ENCODE peak calls at places on chromosomes 12 and 14, in six cellular contexts. V is HCT116, N is PC-3, J is GM23248, K is neural progenitor cell, H is hepatocyte. D is an unnamed sample.

GRCh38 chr12:101038289-101038871 is 171.7 kb downstream of the SLC5A8 start:
- DNase-seq in V (no peak), N (no peak), J (peak; percentile 55), K (no peak), H (no peak), D (no peak)

GRCh38 chr14:68312884-68313725 is 479.8 kb downstream of the ZFP36L1 start:
- DNase-seq in V (no peak), N (no peak), J (no peak), K (peak; percentile 32), H (no peak), D (peak; percentile 14)

GRCh38 chr12:131119936-131120335 is 166.2 kb downstream of the ADGRD1 start:
- DNase-seq in V (no peak), N (no peak), J (no peak), K (no peak), H (no peak), D (no peak)

GRCh38 chr12:108967869-108968540 is 52.9 kb downstream of the SVOP start:
- DNase-seq in V (peak; percentile 40), N (peak; percentile 58), J (peak; percentile 13), K (peak; percentile 47), H (peak; percentile 38), D (peak; percentile 10)

GRCh38 chr14:40218282-40218941 is 786.2 kb upstream of the FBXO33 start:
- DNase-seq in V (no peak), N (peak; percentile 70), J (no peak), K (no peak), H (no peak), D (peak; percentile 17)

GRCh38 chr12:93319523-93320045 is 58.1 kb upstream of the NUDT4 start:
- DNase-seq in V (no peak), N (no peak), J (peak; percentile 30), K (no peak), H (no peak), D (no peak)

GRCh38 chr12:54692353-54692752 is 44.2 kb upstream of the DCD start:
- DNase-seq in V (no peak), N (no peak), J (no peak), K (no peak), H (no peak), D (no peak)

GRCh38 chr14:53327716-53328115 is 174.6 kb upstream of the DDHD1 start:
- DNase-seq in V (no peak), N (peak; percentile 87), J (peak; percentile 82), K (no peak), H (no peak), D (no peak)

GRCh38 chr12:80107221-80107620 is 7.9 kb downstream of the OTOGL start:
- DNase-seq in V (no peak), N (no peak), J (peak; percentile 55), K (no peak), H (no peak), D (no peak)

GRCh38 chr12:6146509-6146908 is 22.0 kb upstream of the VWF start:
- DNase-seq in V (no peak), N (no peak), J (no peak), K (no peak), H (no peak), D (no peak)

GRCh38 chr14:55514819-55515470 is 65.1 kb upstream of the KTN1 start:
- DNase-seq in V (peak; percentile 16), N (peak; percentile 56), J (peak; percentile 74), K (no peak), H (no peak), D (no peak)

GRCh38 chr12:59093090-59093489 is 172.8 kb upstream of the LRIG3 start:
- DNase-seq in V (no peak), N (no peak), J (peak; percentile 59), K (no peak), H (no peak), D (no peak)

GRCh38 chr12:105330938-105331804 is 680 bp downstream of the C12orf75 start:
- DNase-seq in V (no peak), N (peak; percentile 19), J (peak; percentile 78), K (peak; percentile 50), H (peak; percentile 68), D (peak; percentile 33)

GRCh38 chr12:48532601-48533000 is 7.2 kb downstream of the OR8S1 start:
- DNase-seq in V (no peak), N (no peak), J (no peak), K (no peak), H (no peak), D (no peak)

GRCh38 chr14:80607430-80608200 is 333.9 kb downstream of the CEP128 start:
- DNase-seq in V (no peak), N (no peak), J (no peak), K (no peak), H (peak; percentile 27), D (no peak)

GRCh38 chr14:83867871-83868270 is 1662.1 kb upstream of the FLRT2 start:
- DNase-seq in V (no peak), N (no peak), J (no peak), K (no peak), H (peak; percentile 4), D (no peak)

GRCh38 chr12:50660425-50660822 is 103.5 kb upstream of the ATF1 start:
- DNase-seq in V (no peak), N (no peak), J (no peak), K (no peak), H (no peak), D (no peak)

GRCh38 chr12:52673216-52673615 is 7.0 kb downstream of the KRT1 start:
- DNase-seq in V (no peak), N (no peak), J (no peak), K (no peak), H (no peak), D (no peak)

GRCh38 chr14:26395726-26396125 is 202.1 kb downstream of the NOVA1 start:
- DNase-seq in V (no peak), N (no peak), J (no peak), K (no peak), H (no peak), D (no peak)

GRCh38 chr14:89445252-89445973 is 28.4 kb upstream of the FOXN3 start:
- DNase-seq in V (no peak), N (no peak), J (peak; percentile 21), K (no peak), H (no peak), D (no peak)

GRCh38 chr14:44960146-44960545 is 1.6 kb downstream of the KLHL28 start:
- DNase-seq in V (no peak), N (peak; percentile 6), J (peak; percentile 56), K (no peak), H (no peak), D (no peak)

GRCh38 chr12:128381537-128381936 is 114.6 kb downstream of the TMEM132C start:
- DNase-seq in V (no peak), N (no peak), J (no peak), K (peak; percentile 81), H (no peak), D (no peak)

GRCh38 chr14:78885884-78886283 is 715.7 kb downstream of the NRXN3 start:
- DNase-seq in V (no peak), N (no peak), J (no peak), K (no peak), H (no peak), D (no peak)

GRCh38 chr12:77387214-77387613 is 321.8 kb upstream of the E2F7 start:
- DNase-seq in V (no peak), N (no peak), J (no peak), K (no peak), H (no peak), D (no peak)

GRCh38 chr12:89083491-89083890 is 268.8 kb downstream of the DUSP6 start:
- DNase-seq in V (no peak), N (no peak), J (no peak), K (no peak), H (no peak), D (no peak)

GRCh38 chr12:12693111-12693671 is 2.8 kb downstream of the GPR19 start:
- DNase-seq in V (no peak), N (no peak), J (no peak), K (no peak), H (no peak), D (peak; percentile 46)

GRCh38 chr12:22312336-22312735 is 22.2 kb downstream of the ST8SIA1 start:
- DNase-seq in V (no peak), N (peak; percentile 85), J (peak; percentile 83), K (peak; percentile 6), H (no peak), D (no peak)

GRCh38 chr14:96065661-96066459 is 26.7 kb downstream of the C14orf132 start:
- DNase-seq in V (no peak), N (no peak), J (no peak), K (no peak), H (no peak), D (peak; percentile 70)

DNA sequence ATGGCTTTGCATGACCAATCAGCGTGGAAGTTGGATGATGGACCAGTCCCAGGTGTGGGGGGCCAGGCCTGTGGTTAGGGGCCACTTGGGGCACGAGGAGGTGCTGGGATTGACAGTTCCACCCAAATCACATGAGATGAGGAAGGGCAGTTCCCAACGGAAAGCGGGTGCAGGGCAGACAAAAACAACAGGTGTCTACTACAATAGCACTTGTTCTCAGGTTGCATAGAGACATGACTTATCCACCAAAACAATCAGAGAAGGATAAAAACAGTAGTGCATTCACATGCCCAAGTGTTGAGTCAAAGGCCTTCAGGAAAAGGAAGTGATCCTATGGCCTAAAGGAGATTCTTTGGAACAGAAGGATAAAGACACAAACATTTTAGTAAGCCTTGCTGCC is 14.6 kb upstream of the EIF2B2 start:
- DNase-seq in V (peak; percentile 45), N (peak; percentile 93), J (peak; percentile 68), K (no peak), H (no peak), D (no peak)
- TF ChIP-seq EZH2phosphoT487 in V (no peak), N (no peak), J (no peak), K (no peak), H (no peak), D (no peak)

DNA sequence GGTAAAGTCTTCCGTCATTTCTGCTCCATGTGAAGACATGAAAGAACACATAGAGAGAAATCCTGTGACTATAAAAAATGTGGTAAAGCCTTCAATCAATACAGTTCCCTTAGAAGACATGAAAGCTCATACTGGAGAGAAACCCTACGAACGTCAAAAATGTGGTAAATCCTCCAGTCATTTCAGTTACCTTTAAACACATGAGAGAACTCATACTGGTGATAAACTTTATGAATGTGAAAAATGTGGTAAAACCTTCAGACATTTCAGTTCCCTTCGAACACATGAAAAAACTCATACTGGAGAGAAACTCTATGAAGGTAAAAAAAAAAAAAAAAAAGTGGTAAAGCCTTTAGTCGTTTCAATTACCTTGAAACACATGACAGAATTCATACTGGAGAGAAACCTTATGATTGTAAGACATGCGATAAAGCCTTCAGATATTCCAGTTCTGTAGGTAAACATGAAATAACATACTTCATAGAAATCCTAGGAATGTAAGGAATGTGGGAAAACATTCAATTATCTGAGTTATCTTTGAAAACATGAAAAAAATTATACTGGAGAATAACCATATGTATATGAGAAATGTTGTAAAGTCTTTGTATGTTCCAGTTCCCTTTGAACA is 60.4 kb downstream of the MAP4K5 start:
- DNase-seq in V (no peak), N (no peak), J (no peak), K (no peak), H (no peak), D (no peak)
- H3K9me3 ChIP-seq in V (peaks cover 29% of the 10 kb centered on the region), N (peaks cover 22% of the 10 kb centered on the region), J (peaks cover 4% of the 10 kb centered on the region), K (peaks cover 10% of the 10 kb centered on the region), H (peaks cover 29% of the 10 kb centered on the region), D (no peaks in the 10 kb centered on the region)

GRCh38 chr14:37598973-37599526 is 3.6 kb downstream of the TTC6 start:
- DNase-seq in V (no peak), N (no peak), J (no peak), K (peak; percentile 42), H (no peak), D (no peak)
- TF ChIP-seq EZH2 in V (no peak), N (no peak), J (peak; percentile 92), K (peak; percentile 77), H (no peak), D (no peak)

GRCh38 chr12:124651508-124652273 is 84.3 kb upstream of the NCOR2 start:
- DNase-seq in V (no peak), N (no peak), J (no peak), K (no peak), H (no peak), D (no peak)
- TF ChIP-seq EZH2phosphoT487 in V (no peak), N (no peak), J (no peak), K (no peak), H (no peak), D (no peak)